ENCODE peak calls at places on chromosomes 6 and 20, in six cellular contexts. T, I, D, G, Z and N are unnamed samples.

GRCh38 chr6:7203939-7204338 is 96.2 kb downstream of the RREB1 start:
- DNase-seq in D (no peak), Z (no peak), G (no peak), I (no peak), T (no peak), N (no peak)

GRCh38 chr20:36682311-36682710 is 36.3 kb upstream of the SLA2 start:
- DNase-seq in T (no peak), I (no peak), G (no peak), Z (no peak), D (no peak), N (no peak)

GRCh38 chr6:22877946-22878705 is 308.8 kb downstream of the HDGFL1 start:
- DNase-seq in D (peak), G (peak), I (peak), Z (peak), T (peak), N (no peak)

GRCh38 chr6:16622193-16622592 is 139.1 kb downstream of the ATXN1 start:
- DNase-seq in Z (no peak), D (no peak), G (no peak), I (no peak), T (no peak), N (no peak)

GRCh38 chr20:23870461-23870860 is 9.1 kb downstream of the CST5 start:
- DNase-seq in I (peak), D (no peak), Z (no peak), G (no peak), T (no peak), N (no peak)

GRCh38 chr6:37784585-37784967 is 35.0 kb upstream of the ZFAND3 start:
- DNase-seq in D (no peak), G (no peak), Z (no peak), T (no peak), I (peak), N (no peak)

GRCh38 chr6:167731731-167732422 is 94.8 kb upstream of the AFDN start:
- DNase-seq in I (no peak), Z (no peak), G (no peak), T (no peak), D (no peak), N (no peak)

GRCh38 chr6:43740961-43741764 is 28.8 kb upstream of the VEGFA start:
- DNase-seq in T (no peak), I (no peak), D (no peak), G (no peak), Z (peak), N (no peak)

GRCh38 chr20:47428164-47428563 is 71.7 kb upstream of the ZMYND8 start:
- DNase-seq in T (no peak), I (peak), G (no peak), Z (no peak), D (no peak), N (no peak)

GRCh38 chr6:1500874-1501273 is 108.8 kb upstream of the FOXC1 start:
- DNase-seq in I (no peak), T (no peak), Z (no peak), D (no peak), G (no peak), N (no peak)

GRCh38 chr6:3522561-3523287 is 65.9 kb upstream of the SLC22A23 start:
- DNase-seq in T (peak), Z (peak), I (peak), G (peak), D (no peak), N (no peak)

GRCh38 chr6:96468681-96469224 is 52.9 kb upstream of the UFL1 start:
- DNase-seq in Z (no peak), T (no peak), I (no peak), G (no peak), D (no peak), N (no peak)

GRCh38 chr20:57265649-57266250 is 691 bp downstream of the BMP7 start:
- DNase-seq in T (no peak), I (peak), G (peak), Z (no peak), D (no peak), N (no peak)

GRCh38 chr6:134882426-134883038 is 67.4 kb downstream of the ALDH8A1 start:
- DNase-seq in G (peak), D (peak), I (peak), T (peak), Z (peak), N (peak)

GRCh38 chr6:30612687-30613248 is 4.3 kb downstream of the PPP1R10 start:
- DNase-seq in D (no peak), T (peak), G (peak), Z (no peak), I (no peak), N (no peak)

GRCh38 chr20:8854566-8854965 is 214.3 kb upstream of the PLCB4 start:
- DNase-seq in G (peak), Z (no peak), D (no peak), I (peak), T (peak), N (no peak)

GRCh38 chr6:121649951-121650350 is 214.5 kb downstream of the GJA1 start:
- DNase-seq in T (no peak), I (no peak), Z (no peak), G (no peak), D (no peak), N (no peak)

GRCh38 chr6:29490552-29490951 is 2.8 kb upstream of the MAS1L start:
- DNase-seq in Z (no peak), D (no peak), T (no peak), I (no peak), G (no peak), N (no peak)

GRCh38 chr6:122714059-122714458 is 65.5 kb upstream of the FABP7 start:
- DNase-seq in T (no peak), I (no peak), Z (no peak), D (no peak), G (no peak), N (no peak)

GRCh38 chr20:58019027-58019849 is 209.2 kb downstream of the ANKRD60 start:
- DNase-seq in G (no peak), D (no peak), Z (peak), T (peak), I (no peak), N (no peak)

GRCh38 chr6:161029195-161029809 is 37.7 kb downstream of the MAP3K4 start:
- DNase-seq in G (peak), Z (no peak), T (peak), I (no peak), D (no peak), N (no peak)

GRCh38 chr6:82970853-82971252 is 94.8 kb downstream of the UBE3D start:
- DNase-seq in I (no peak), T (no peak), G (no peak), D (no peak), Z (no peak), N (no peak)

GRCh38 chr6:10882654-10883053 is 813 bp upstream of the GCM2 start:
- DNase-seq in D (no peak), I (peak), G (peak), T (no peak), Z (no peak), N (peak)

GRCh38 chr20:35616465-35617396 is 1.1 kb downstream of the SPAG4 start:
- DNase-seq in G (peak), D (no peak), I (peak), T (peak), Z (peak), N (no peak)

GRCh38 chr6:6890400-6890858 is 217.3 kb upstream of the RREB1 start:
- DNase-seq in I (peak), G (peak), Z (no peak), T (no peak), D (no peak), N (no peak)

GRCh38 chr20:1588166-1588868 is 30.8 kb upstream of the SIRPD start:
- DNase-seq in Z (no peak), G (no peak), I (no peak), D (no peak), T (no peak), N (no peak)

GRCh38 chr20:57374343-57374930 is 16.8 kb upstream of the RBM38 start:
- DNase-seq in T (no peak), Z (no peak), D (no peak), I (no peak), G (no peak), N (no peak)

GRCh38 chr6:84035484-84035883 is 1.9 kb downstream of the MRAP2 start:
- DNase-seq in I (peak), Z (no peak), D (no peak), T (no peak), G (no peak), N (no peak)

GRCh38 chr20:62066983-62067433 is 1.3 kb upstream of the TAF4 start:
- DNase-seq in D (no peak), Z (no peak), T (no peak), I (peak), G (no peak), N (no peak)

GRCh38 chr6:37171141-37171969 is 1.4 kb downstream of the PIM1 start:
- DNase-seq in D (no peak), G (peak), Z (peak), T (peak), I (peak), N (peak)

GRCh38 chr6:3852391-3852790 is 3.2 kb downstream of the FAM50B start:
- DNase-seq in Z (no peak), G (no peak), I (no peak), D (no peak), T (no peak), N (no peak)

GRCh38 chr6:11584264-11584663 is 46.7 kb downstream of the TMEM170B start:
- DNase-seq in Z (no peak), I (peak), T (peak), G (peak), D (no peak), N (no peak)

GRCh38 chr6:93165850-93166249 is 253.5 kb downstream of the EPHA7 start:
- DNase-seq in Z (no peak), D (no peak), I (no peak), G (no peak), T (no peak), N (no peak)

GRCh38 chr6:97774973-97775372 is 492.0 kb upstream of the MMS22L start:
- DNase-seq in G (no peak), T (no peak), Z (no peak), D (no peak), I (peak), N (no peak)
- H2AK5ac ChIP-seq in G (no peak), T (no peak), Z (no peak), D (peak), I (peak), N (no peak)

GRCh38 chr20:50314326-50314725 is 123.7 kb downstream of the CEBPB start:
- DNase-seq in T (no peak), D (no peak), G (no peak), I (no peak), Z (no peak), N (no peak)

GRCh38 chr20:50313223-50313820 is 122.7 kb downstream of the CEBPB start:
- DNase-seq in Z (no peak), D (no peak), T (peak), I (no peak), G (no peak), N (no peak)

GRCh38 chr20:50313827-50314226 is 123.2 kb downstream of the CEBPB start:
- DNase-seq in G (no peak), Z (no peak), T (no peak), I (no peak), D (no peak), N (no peak)

GRCh38 chr20:50315811-50316551 is 125.4 kb downstream of the CEBPB start:
- DNase-seq in G (no peak), Z (no peak), D (no peak), I (no peak), T (no peak), N (no peak)

GRCh38 chr20:50314936-50315335 is 124.3 kb downstream of the CEBPB start:
- DNase-seq in Z (no peak), D (no peak), T (no peak), I (no peak), G (no peak), N (no peak)
- H2BK5ac ChIP-seq in Z (no peak), D (no peak), T (no peak), I (no peak), G (no peak), N (no peak)

GRCh38 chr20:31968299-31969126 is 562 bp downstream of the XKR7 start:
- DNase-seq in I (peak), D (peak), T (peak), Z (peak), G (peak), N (peak)
- H3K4me3 ChIP-seq in I (peak), D (peak), T (no peak), Z (peak), G (peak), N (peak)

DNA sequence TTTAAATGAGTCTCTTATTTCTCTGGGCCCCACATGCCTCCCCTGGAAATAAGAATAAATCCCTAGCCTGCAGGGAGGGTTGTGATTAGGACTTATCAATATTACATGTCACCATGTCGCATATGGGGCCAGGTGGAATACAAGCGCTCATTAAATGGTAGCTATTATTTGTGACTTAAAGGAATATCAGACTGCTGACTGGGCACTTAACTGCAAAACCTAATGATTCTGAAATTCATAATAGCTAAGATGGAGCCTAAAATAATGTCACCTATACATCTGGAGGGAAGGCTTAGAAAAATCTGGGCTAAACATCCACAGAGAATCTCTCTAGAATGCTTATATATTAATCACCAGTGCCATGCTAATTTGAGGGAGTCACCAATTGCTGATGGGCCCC is 106.5 kb downstream of the LRFN2 start:
- DNase-seq in G (no peak), I (no peak), D (no peak), Z (no peak), T (no peak), N (no peak)
- H2AK5ac ChIP-seq in G (no peak), I (no peak), D (no peak), Z (no peak), T (no peak), N (no peak)

GRCh38 chr6:34235605-34236422 is 859 bp upstream of the HMGA1 start:
- DNase-seq in D (no peak), G (peak), I (peak), T (peak), Z (peak), N (peak)
- H2BK5ac ChIP-seq in D (peak), G (peak), I (peak), T (peak), Z (peak), N (peak)

DNA sequence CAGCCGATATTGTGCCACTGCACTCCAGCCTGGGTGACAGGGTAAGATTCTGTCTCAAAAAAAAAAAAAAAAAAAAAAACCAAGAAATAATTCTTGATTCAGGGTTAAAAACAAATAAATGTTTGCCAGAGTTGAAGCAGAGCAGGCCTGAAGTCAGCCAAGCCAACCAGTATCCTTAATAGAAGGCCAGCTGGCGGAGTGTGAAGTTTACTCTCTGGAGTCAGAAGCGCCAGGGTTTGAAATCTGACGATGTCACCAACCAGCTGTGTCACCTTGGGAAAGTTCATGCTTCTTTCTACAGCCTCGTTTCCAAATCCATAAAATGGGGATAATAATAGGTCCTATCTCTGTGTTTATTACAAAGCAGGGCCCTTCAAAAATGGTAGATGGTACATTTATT is 73.0 kb upstream of the ENPP5 start:
- DNase-seq in D (no peak), I (no peak), T (no peak), Z (no peak), G (no peak), N (no peak)
- H3K4me3 ChIP-seq in D (no peak), I (no peak), T (no peak), Z (no peak), G (no peak), N (no peak)